ENCODE peak calls at places on chromosomes 16 and 17, in seven cellular contexts. T, D, R, X, B, H and G are unnamed samples.

GRCh38 chr17:40115101-40115436 is 6.7 kb upstream of the MSL1 start:
- DNase-seq in X (no peak), T (no peak), R (no peak), H (no peak), D (no peak), B (no peak), G (no peak)

GRCh38 chr17:42111265-42111636 is 1.3 kb downstream of the DHX58 start:
- DNase-seq in H (no peak), B (no peak), T (no peak), D (no peak), X (no peak), R (no peak), G (no peak)

GRCh38 chr17:67194134-67194533 is 50.9 kb downstream of the HELZ start:
- DNase-seq in X (no peak), T (peak; percentile 83), H (peak; percentile 61), B (peak; percentile 25), D (no peak), R (no peak), G (no peak)

GRCh38 chr16:31371008-31371407 is 16.0 kb downstream of the ITGAX start:
- DNase-seq in B (no peak), H (no peak), R (no peak), D (no peak), T (no peak), X (no peak), G (no peak)

GRCh38 chr16:58098207-58099096 is 30.7 kb downstream of the CFAP20 start:
- DNase-seq in B (no peak), H (peak; percentile 63), R (no peak), T (peak; percentile 34), X (no peak), D (no peak), G (no peak)

GRCh38 chr16:87132361-87133014 is 184.7 kb downstream of the C16orf95 start:
- DNase-seq in B (no peak), D (no peak), X (no peak), H (peak; percentile 70), T (peak; percentile 83), R (no peak), G (peak; percentile 80)

GRCh38 chr16:50627419-50627818 is 53.7 kb downstream of the SNX20 start:
- DNase-seq in B (no peak), D (peak; percentile 46), R (peak; percentile 28), H (peak; percentile 42), X (peak; percentile 29), T (peak; percentile 37), G (peak; percentile 72)

GRCh38 chr16:75580-76501 is 2.2 kb upstream of the MPG start:
- DNase-seq in T (peak; percentile 79), B (peak; percentile 13), R (no peak), X (no peak), D (no peak), H (peak; percentile 84), G (peak; percentile 64)

GRCh38 chr17:21200590-21201301 is 13.2 kb downstream of the TMEM11 start:
- DNase-seq in X (no peak), D (no peak), B (no peak), R (no peak), T (no peak), H (no peak), G (no peak)

GRCh38 chr16:31427441-31428276 is 501 bp downstream of the COX6A2 start:
- DNase-seq in X (peak; percentile 58), B (no peak), D (peak; percentile 62), H (no peak), T (no peak), R (peak; percentile 59), G (peak; percentile 79)

GRCh38 chr17:36948717-36949460 is at the start of gene AATF:
- DNase-seq in R (peak; percentile 97), X (peak; percentile 95), T (peak; percentile 94), D (peak; percentile 97), H (peak; percentile 97), B (peak; percentile 90), G (peak; percentile 97)

GRCh38 chr16:69532761-69533459 is 32.9 kb upstream of the NFAT5 start:
- DNase-seq in B (no peak), D (no peak), H (no peak), T (no peak), R (no peak), X (no peak), G (no peak)

GRCh38 chr17:19904924-19905323 is 37.2 kb upstream of the ULK2 start:
- DNase-seq in T (no peak), B (no peak), X (no peak), D (no peak), H (no peak), R (no peak), G (peak; percentile 36)

GRCh38 chr16:57614546-57615343 is 13.7 kb upstream of the ADGRG1 start:
- DNase-seq in R (peak; percentile 52), T (no peak), D (peak; percentile 71), X (no peak), H (no peak), B (no peak), G (no peak)

GRCh38 chr17:62628845-62629555 is 1.5 kb downstream of the MRC2 start:
- DNase-seq in H (peak; percentile 46), D (no peak), B (peak; percentile 22), X (no peak), R (no peak), T (peak; percentile 67), G (peak; percentile 31)

GRCh38 chr16:83470406-83470805 is 337.4 kb upstream of the HSBP1 start:
- DNase-seq in B (no peak), D (no peak), T (peak; percentile 83), H (peak; percentile 46), R (no peak), X (no peak), G (no peak)

GRCh38 chr17:48462946-48463345 is 32.9 kb upstream of the SKAP1 start:
- DNase-seq in H (no peak), T (no peak), R (no peak), B (no peak), D (no peak), X (no peak), G (no peak)

GRCh38 chr16:78183437-78183836 is 84.0 kb downstream of the WWOX start:
- DNase-seq in D (no peak), T (no peak), R (no peak), B (no peak), H (no peak), X (no peak), G (no peak)

GRCh38 chr16:68972720-68973119 is 129.4 kb downstream of the TANGO6 start:
- DNase-seq in H (peak; percentile 80), T (peak; percentile 78), B (peak; percentile 53), D (no peak), R (no peak), X (no peak), G (peak; percentile 59)

GRCh38 chr16:59701987-59702386 is 967.9 kb upstream of the GOT2 start:
- DNase-seq in D (no peak), X (no peak), B (no peak), T (no peak), H (no peak), R (no peak), G (no peak)